ENCODE peak calls at places on chromosomes 11 and 22, in ten cellular contexts. K is uterus, C is BE2C, R is thoracic aorta, J is fibroblast of villous mesenchyme, W is ovary, E is AG04450, G is A549, A is OCI-LY7, U is Calu3. Q is an unnamed sample.
A peak's percentile ranks its signal among the peaks of the same experiment; 100 is the strongest.

GRCh38 chr22:46162771-46163170 is 12.4 kb downstream of the PPARA start:
- DNase-seq in E (no peak), U (no peak), A (no peak), R (no peak), C (no peak), J (no peak), G (no peak), K (no peak), W (no peak), Q (no peak)

GRCh38 chr11:13902456-13902855 is 60.1 kb upstream of the SPON1 start:
- DNase-seq in J (no peak), W (no peak), E (no peak), G (no peak), R (no peak), K (no peak), C (no peak), A (no peak), U (no peak), Q (no peak)

GRCh38 chr11:44174846-44175245 is 79.4 kb downstream of the EXT2 start:
- DNase-seq in J (no peak), R (no peak), U (no peak), K (no peak), E (no peak), W (no peak), C (no peak), A (no peak), G (no peak), Q (no peak)

GRCh38 chr22:49638788-49639187 is 188.9 kb downstream of the BRD1 start:
- DNase-seq in E (no peak), C (no peak), G (no peak), U (peak; percentile 66), J (no peak), W (no peak), A (no peak), R (no peak), K (no peak), Q (no peak)

GRCh38 chr11:86459002-86459385 is 84.3 kb downstream of the CCDC81 start:
- DNase-seq in K (no peak), C (no peak), G (no peak), W (no peak), R (no peak), J (no peak), E (no peak), U (no peak), A (no peak), Q (no peak)

GRCh38 chr11:75262961-75263852 is 22.6 kb downstream of the TPBGL start:
- DNase-seq in E (no peak), K (peak; percentile 13), J (no peak), U (no peak), C (peak; percentile 6), G (no peak), A (no peak), R (no peak), W (no peak), Q (peak; percentile 71)

GRCh38 chr11:110305169-110306018 is 9.0 kb upstream of the RDX start:
- DNase-seq in W (no peak), J (peak; percentile 14), R (no peak), A (no peak), G (peak; percentile 68), E (no peak), K (no peak), U (no peak), C (no peak), Q (no peak)

GRCh38 chr11:96229354-96229973 is 113.5 kb downstream of the MAML2 start:
- DNase-seq in R (no peak), C (no peak), W (no peak), E (no peak), K (no peak), A (no peak), G (no peak), J (no peak), U (no peak), Q (no peak)

GRCh38 chr22:40616578-40616977 is 19.9 kb downstream of the MRTFA start:
- DNase-seq in K (no peak), W (no peak), C (no peak), E (no peak), J (no peak), G (no peak), U (no peak), R (no peak), A (no peak), Q (no peak)

GRCh38 chr22:49815641-49816071 is 12.0 kb downstream of the BRD1 start:
- DNase-seq in W (no peak), R (no peak), E (no peak), U (peak; percentile 60), C (no peak), A (no peak), J (no peak), K (no peak), G (no peak), Q (no peak)

GRCh38 chr22:36301384-36301828 is 48.5 kb downstream of the APOL1 start:
- DNase-seq in J (peak; percentile 72), C (peak; percentile 79), G (peak; percentile 70), E (peak; percentile 33), U (peak; percentile 82), R (no peak), A (peak; percentile 82), K (peak; percentile 81), W (peak; percentile 67), Q (no peak)

GRCh38 chr11:78022397-78023396 is at the start of gene KCTD14:
- DNase-seq in W (peak; percentile 19), C (no peak), A (no peak), E (no peak), U (peak; percentile 74), K (peak; percentile 29), G (no peak), J (no peak), R (no peak), Q (no peak)

GRCh38 chr11:118899296-118899688 is 15.6 kb downstream of the CXCR5 start:
- DNase-seq in K (no peak), J (no peak), A (no peak), G (no peak), W (no peak), R (no peak), C (peak; percentile 4), U (no peak), E (no peak), Q (no peak)
- TF ChIP-seq CTCF in K (no peak), J (no peak), A (no peak), G (no peak), W (no peak), R (no peak), C (no peak), U (no peak), E (no peak), Q (no peak)

GRCh38 chr11:117239295-117239694 is 6.8 kb downstream of the RNF214 start:
- DNase-seq in J (peak; percentile 92), K (no peak), W (no peak), A (no peak), U (no peak), E (peak; percentile 76), R (no peak), G (peak; percentile 71), C (no peak), Q (no peak)
- TF ChIP-seq CTCF in J (peak; percentile 58), K (no peak), W (no peak), A (peak; percentile 33), U (no peak), E (peak; percentile 72), R (no peak), G (peak; percentile 12), C (peak; percentile 9), Q (no peak)

GRCh38 chr11:105609832-105610781 is at the start of gene GRIA4:
- DNase-seq in K (no peak), A (no peak), G (peak; percentile 1), C (peak; percentile 88), R (no peak), W (peak; percentile 7), E (peak; percentile 16), J (peak; percentile 46), U (no peak), Q (peak; percentile 71)

GRCh38 chr11:105611837-105612480 is 2.1 kb downstream of the GRIA4 start:
- DNase-seq in J (no peak), A (no peak), E (no peak), W (no peak), R (no peak), C (no peak), K (no peak), G (no peak), U (no peak), Q (no peak)

GRCh38 chr11:105611414-105611813 is 1.5 kb downstream of the GRIA4 start:
- DNase-seq in J (no peak), E (no peak), K (no peak), R (no peak), W (no peak), C (no peak), U (no peak), G (no peak), A (no peak), Q (no peak)

GRCh38 chr11:105610796-105611361 is 1.0 kb downstream of the GRIA4 start:
- DNase-seq in U (no peak), K (no peak), W (no peak), R (no peak), G (no peak), J (no peak), C (no peak), E (no peak), A (no peak), Q (no peak)

DNA sequence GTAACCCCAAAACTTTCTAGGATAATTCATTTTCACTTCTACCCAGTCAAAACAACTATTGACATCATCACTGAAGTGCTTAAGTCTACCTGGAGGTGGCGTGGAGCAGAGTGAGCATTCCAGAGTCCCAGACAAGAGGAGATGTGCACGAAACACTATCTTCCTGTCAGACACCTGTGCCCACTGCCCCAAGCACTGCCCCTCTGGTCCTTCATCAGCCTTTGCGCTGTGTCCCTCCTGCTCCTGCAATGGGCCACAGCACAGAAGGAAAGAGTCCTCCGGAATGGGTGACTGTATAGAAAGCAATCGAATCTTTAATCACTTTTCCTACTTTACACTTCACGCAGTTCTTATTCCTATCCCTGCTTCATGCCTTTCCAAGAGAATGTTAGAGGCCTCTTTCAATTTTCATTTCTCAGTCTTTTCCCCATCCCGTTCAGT is 512 bp upstream of the GRIA4 start:
- DNase-seq in K (no peak), U (peak; percentile 20), J (peak; percentile 7), E (no peak), G (no peak), R (no peak), A (no peak), W (no peak), C (peak; percentile 62), Q (no peak)
- TF ChIP-seq CTCF in K (no peak), U (no peak), J (peak; percentile 46), E (peak; percentile 55), G (no peak), R (no peak), A (peak; percentile 42), W (no peak), C (peak; percentile 78), Q (no peak)

DNA sequence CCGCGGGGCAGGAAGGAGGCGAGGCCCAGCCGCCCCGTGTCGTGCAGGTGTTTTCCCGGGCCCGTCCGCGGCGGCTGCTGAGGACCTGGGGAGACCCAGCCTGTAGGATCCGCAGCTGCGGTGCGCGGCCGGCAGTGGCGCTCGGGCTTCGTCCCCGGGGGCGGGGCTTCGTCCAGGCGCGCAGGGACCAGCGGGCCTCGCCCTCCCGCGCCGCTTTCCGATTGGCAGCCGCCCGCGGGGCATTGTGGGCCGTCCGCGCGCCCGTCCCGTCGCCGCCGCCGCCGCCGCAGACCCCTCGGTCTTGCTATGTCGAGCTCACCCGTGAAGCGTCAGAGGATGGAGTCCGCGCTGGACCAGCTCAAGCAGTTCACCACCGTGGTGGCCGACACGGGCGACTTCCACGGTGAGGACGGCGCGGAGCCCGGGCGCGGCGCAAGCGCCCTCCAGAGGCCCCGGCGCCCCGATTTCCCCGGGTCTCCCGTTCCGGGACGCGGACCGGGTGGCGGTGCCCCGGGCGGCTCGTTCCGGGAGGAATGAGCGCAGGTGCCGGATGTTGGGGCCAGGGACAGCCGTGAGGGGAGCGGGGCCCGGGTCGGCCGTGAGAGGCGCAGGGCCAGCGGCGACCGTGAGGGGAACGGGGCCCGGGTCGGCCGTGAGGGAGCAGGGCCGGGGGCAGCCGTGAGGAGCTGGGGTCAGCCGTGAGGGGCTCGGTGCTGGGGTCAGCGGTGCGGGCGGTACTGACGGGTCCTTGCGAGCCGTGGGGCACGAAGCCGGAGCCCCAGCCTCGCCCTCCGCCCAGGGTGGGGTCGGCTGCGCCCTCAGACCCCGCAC is at the start of gene TALDO1:
- DNase-seq in R (peak; percentile 56), C (peak; percentile 91), K (peak; percentile 86), U (peak; percentile 98), G (peak; percentile 88), W (peak; percentile 89), E (peak; percentile 37), J (peak; percentile 84), A (peak; percentile 94), Q (peak; percentile 94)
- TF ChIP-seq CTCF in R (no peak), C (no peak), K (no peak), U (no peak), G (no peak), W (no peak), E (peak; percentile 1), J (no peak), A (peak; percentile 49), Q (no peak)

Q was measured in coronary artery.